ENCODE peak calls at places on chromosomes 4 and X, in five cellular contexts. A, E, J, L and D are unnamed samples.

GRCh38 chrX:96372313-96373046 is 312.2 kb upstream of the DIAPH2 start:
- DNase-seq in A (no peak), E (no peak), J (no peak), L (peak), D (no peak)

GRCh38 chr4:13678186-13678924 is 50.8 kb upstream of the BOD1L1 start:
- DNase-seq in A (no peak), E (no peak), J (no peak), L (no peak), D (no peak)

GRCh38 chrX:63918611-63919010 is 133.6 kb upstream of the ARHGEF9 start:
- DNase-seq in A (no peak), E (no peak), J (no peak), L (peak), D (no peak)

GRCh38 chr4:26191353-26191752 is 129.5 kb upstream of the RBPJ start:
- DNase-seq in A (no peak), E (no peak), J (no peak), L (peak), D (no peak)

GRCh38 chr4:179114615-179115014 is 1672.4 kb upstream of the AGA start:
- DNase-seq in A (no peak), E (no peak), J (no peak), L (no peak), D (no peak)

GRCh38 chr4:133263082-133263481 is 114.0 kb downstream of the PCDH10 start:
- DNase-seq in A (no peak), E (no peak), J (no peak), L (no peak), D (no peak)

GRCh38 chr4:147157860-147158701 is 212.4 kb upstream of the TTC29 start:
- DNase-seq in A (no peak), E (peak), J (no peak), L (peak), D (peak)

GRCh38 chr4:74230902-74231499 is 73.1 kb downstream of the MTHFD2L start:
- DNase-seq in A (no peak), E (no peak), J (no peak), L (peak), D (peak)

GRCh38 chr4:168551945-168552695 is 55.3 kb downstream of the PALLD start:
- DNase-seq in A (no peak), E (no peak), J (no peak), L (peak), D (no peak)

GRCh38 chr4:39406763-39407583 is at the start of gene KLB:
- DNase-seq in A (no peak), E (no peak), J (no peak), L (peak), D (no peak)
- TF ChIP-seq EP300 in A (no peak), E (no peak), J (no peak), L (no peak), D (no peak)

DNA sequence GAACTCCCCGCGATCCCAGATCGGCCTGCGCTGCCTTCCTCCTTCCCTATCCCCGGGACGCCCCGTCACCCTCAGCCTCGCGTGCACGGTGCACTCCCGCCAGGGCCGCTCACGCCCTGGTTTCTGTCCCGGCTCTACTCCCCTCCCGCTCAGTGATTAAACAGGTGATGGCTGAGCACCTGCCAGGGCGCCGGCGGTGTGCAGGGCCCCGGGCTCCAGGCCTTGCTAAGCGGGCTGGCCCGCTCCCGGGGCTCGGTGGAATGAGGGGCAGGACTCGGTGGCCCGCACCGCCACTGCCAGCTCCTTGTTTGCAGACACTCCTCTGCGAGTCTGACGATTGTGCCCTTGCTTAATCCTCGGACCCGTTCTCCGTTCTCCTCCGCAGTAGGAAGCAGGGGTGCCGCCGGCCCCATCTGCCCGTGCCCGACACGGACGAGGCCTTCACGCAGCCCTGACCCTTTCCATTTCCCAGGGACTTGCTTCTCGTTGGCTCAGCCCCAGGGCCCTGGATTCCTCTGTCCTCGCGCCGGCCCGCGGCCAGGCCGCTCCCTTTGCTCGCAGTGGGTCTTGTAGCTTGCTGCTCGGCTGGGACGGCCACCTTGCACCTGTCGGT is 143.5 kb downstream of the TRIML1 start:
- DNase-seq in A (no peak), E (no peak), J (no peak), L (no peak), D (no peak)
- H3K4me3 ChIP-seq in A (no peak), E (no peak), J (no peak), L (no peak), D (peak)

DNA sequence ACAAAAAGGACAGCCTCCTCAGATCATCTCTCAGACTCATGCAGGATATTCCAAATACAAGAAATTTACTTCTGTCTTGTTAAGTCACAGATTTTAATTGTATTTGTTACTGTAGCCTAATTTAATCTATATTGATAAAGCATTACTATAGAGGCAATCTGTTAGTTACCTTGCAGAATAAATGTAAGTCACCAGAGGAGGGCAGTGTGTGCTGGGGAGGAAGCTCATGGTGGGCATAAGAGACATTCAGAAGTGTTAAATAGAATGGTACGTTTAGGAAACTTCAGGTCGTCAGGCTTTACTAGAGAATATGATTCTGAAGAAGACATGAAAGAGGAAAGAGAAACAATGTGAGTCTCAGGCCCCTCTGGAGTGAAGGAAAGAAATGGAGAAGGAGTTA is 37.3 kb upstream of the INPP4B start:
- DNase-seq in A (no peak), E (no peak), J (no peak), L (peak), D (no peak)
- TF ChIP-seq EP300 in A (no peak), E (no peak), J (no peak), L (no peak), D (no peak)

DNA sequence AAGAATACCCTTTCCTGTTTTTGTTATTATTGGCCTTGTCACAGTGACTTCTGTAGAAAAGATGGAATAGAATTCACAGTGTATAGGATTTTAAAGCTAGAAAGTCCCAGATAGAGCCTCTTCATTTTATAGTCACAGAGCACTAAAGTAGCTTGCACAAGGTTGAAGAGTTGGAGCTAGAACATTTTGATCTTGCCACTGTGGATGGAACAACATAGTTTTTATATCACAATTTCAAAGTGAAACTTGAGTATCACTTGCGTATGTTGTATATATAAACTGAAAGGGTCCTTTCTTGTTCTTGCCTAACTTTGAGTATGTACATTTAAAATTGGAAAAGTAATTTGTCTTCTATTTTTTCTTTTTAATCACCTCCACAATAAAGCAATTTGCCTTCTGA is 2.7 kb downstream of the USO1 start:
- DNase-seq in A (no peak), E (no peak), J (no peak), L (no peak), D (no peak)
- H3K4me3 ChIP-seq in A (no peak), E (no peak), J (no peak), L (peak), D (no peak)

GRCh38 chr4:77152421-77152820 is 4.6 kb upstream of the CCNG2 start:
- DNase-seq in A (no peak), E (no peak), J (no peak), L (no peak), D (no peak)
- TF ChIP-seq EP300 in A (no peak), E (no peak), J (no peak), L (no peak), D (no peak)

GRCh38 chr4:123587983-123588494 is 191.4 kb downstream of the SPRY1 start:
- DNase-seq in A (no peak), E (no peak), J (no peak), L (peak), D (peak)
- H3K4me3 ChIP-seq in A (no peak), E (no peak), J (no peak), L (no peak), D (no peak)

GRCh38 chr4:184805462-184806245 is 20.1 kb downstream of the ACSL1 start:
- DNase-seq in A (no peak), E (no peak), J (no peak), L (no peak), D (peak)
- TF ChIP-seq EP300 in A (no peak), E (no peak), J (peak), L (no peak), D (no peak)

GRCh38 chrX:25004040-25004439 is 11.7 kb downstream of the ARX start:
- DNase-seq in A (no peak), E (no peak), J (no peak), L (no peak), D (no peak)
- H3K4me3 ChIP-seq in A (no peak), E (no peak), J (no peak), L (no peak), D (no peak)

GRCh38 chr4:77560170-77560569 is 45.5 kb upstream of the CXCL13 start:
- DNase-seq in A (no peak), E (no peak), J (no peak), L (no peak), D (no peak)

GRCh38 chr4:77566148-77566547 is 39.5 kb upstream of the CXCL13 start:
- DNase-seq in A (no peak), E (no peak), J (no peak), L (no peak), D (no peak)

DNA sequence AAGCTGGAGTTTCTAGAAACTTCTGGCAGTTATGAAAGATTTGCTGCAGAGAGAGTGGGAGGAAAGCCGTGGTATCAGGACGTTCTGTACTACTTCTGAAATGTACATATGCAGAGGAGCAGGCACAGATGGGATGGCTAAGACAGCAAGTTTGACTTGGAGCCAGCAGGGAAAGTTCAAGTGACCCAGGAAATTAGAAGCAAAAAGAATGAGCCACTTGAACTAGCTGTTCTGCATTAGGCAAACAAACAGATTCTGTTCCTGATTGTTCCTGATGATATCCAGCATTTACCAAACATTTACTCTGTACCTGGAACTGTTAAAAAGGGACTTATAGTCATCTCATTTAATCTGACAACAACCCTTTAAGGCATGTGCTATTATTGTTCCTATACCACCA is 41.4 kb upstream of the CXCL13 start:
- DNase-seq in A (no peak), E (no peak), J (peak), L (no peak), D (peak)
- TF ChIP-seq EP300 in A (no peak), E (no peak), J (peak), L (no peak), D (peak)